ENCODE peak calls at places on chromosomes 4 and X, in ten cellular contexts. V, S, U, Y, H, Q, D, I, W and F are unnamed samples.

GRCh38 chrX:2320580-2321327 is 180.0 kb downstream of the DHRSX start:
- DNase-seq in V (peak; percentile 13), S (peak; percentile 57), U (no peak), Y (no peak), H (no peak), Q (no peak), D (no peak), I (no peak), W (no peak), F (no peak)

GRCh38 chrX:72306851-72307645 is 1.3 kb upstream of the CITED1 start:
- DNase-seq in V (peak; percentile 49), S (no peak), U (peak; percentile 3), Y (no peak), H (peak; percentile 10), Q (peak; percentile 70), D (peak; percentile 59), I (peak; percentile 60), W (no peak), F (peak; percentile 37)

GRCh38 chr4:169270156-169270809 is 473 bp downstream of the SH3RF1 start:
- DNase-seq in V (peak; percentile 34), S (no peak), U (no peak), Y (no peak), H (no peak), Q (peak; percentile 70), D (peak; percentile 57), I (peak; percentile 80), W (no peak), F (peak; percentile 67)

GRCh38 chrX:14591976-14592375 is 62.6 kb downstream of the GLRA2 start:
- DNase-seq in V (no peak), S (no peak), U (no peak), Y (no peak), H (no peak), Q (no peak), D (no peak), I (no peak), W (no peak), F (no peak)

GRCh38 chr4:101102114-101102752 is 245.1 kb downstream of the PPP3CA start:
- DNase-seq in V (peak; percentile 56), S (peak; percentile 65), U (peak; percentile 63), Y (no peak), H (no peak), Q (no peak), D (peak; percentile 31), I (no peak), W (no peak), F (no peak)

GRCh38 chrX:9619581-9619980 is 146.1 kb downstream of the GPR143 start:
- DNase-seq in V (no peak), S (no peak), U (no peak), Y (no peak), H (no peak), Q (peak; percentile 54), D (no peak), I (no peak), W (no peak), F (no peak)

GRCh38 chr4:183757105-183757504 is 98.0 kb downstream of the TRAPPC11 start:
- DNase-seq in V (no peak), S (no peak), U (no peak), Y (no peak), H (no peak), Q (no peak), D (no peak), I (no peak), W (no peak), F (no peak)

GRCh38 chr4:148445071-148445902 is 3.1 kb upstream of the NR3C2 start:
- DNase-seq in V (peak; percentile 37), S (no peak), U (no peak), Y (no peak), H (peak; percentile 75), Q (peak; percentile 74), D (peak; percentile 78), I (no peak), W (no peak), F (peak; percentile 87)

GRCh38 chr4:570754-571153 is 5.3 kb downstream of the TMEM271 start:
- DNase-seq in V (no peak), S (no peak), U (no peak), Y (no peak), H (no peak), Q (no peak), D (no peak), I (no peak), W (no peak), F (no peak)

GRCh38 chr4:148914301-148914700 is 472.1 kb upstream of the NR3C2 start:
- DNase-seq in V (peak; percentile 32), S (no peak), U (no peak), Y (no peak), H (no peak), Q (no peak), D (no peak), I (no peak), W (no peak), F (no peak)

GRCh38 chr4:11106769-11107168 is 321.9 kb downstream of the HS3ST1 start:
- DNase-seq in V (no peak), S (no peak), U (no peak), Y (no peak), H (no peak), Q (no peak), D (no peak), I (no peak), W (no peak), F (no peak)

GRCh38 chr4:143458966-143459365 is 54.5 kb upstream of the SMARCA5 start:
- DNase-seq in V (no peak), S (no peak), U (no peak), Y (no peak), H (no peak), Q (no peak), D (no peak), I (no peak), W (no peak), F (no peak)

GRCh38 chr4:513327-513726 is 14.3 kb downstream of the PIGG start:
- DNase-seq in V (no peak), S (no peak), U (no peak), Y (no peak), H (no peak), Q (no peak), D (no peak), I (no peak), W (no peak), F (no peak)

GRCh38 chr4:10072420-10073017 is 44.1 kb downstream of the WDR1 start:
- DNase-seq in V (no peak), S (no peak), U (no peak), Y (no peak), H (no peak), Q (no peak), D (no peak), I (no peak), W (no peak), F (no peak)

GRCh38 chr4:165326831-165327210 is 648 bp upstream of the MSMO1 start:
- DNase-seq in V (no peak), S (no peak), U (no peak), Y (no peak), H (no peak), Q (peak; percentile 61), D (peak; percentile 56), I (no peak), W (no peak), F (peak; percentile 32)

GRCh38 chr4:39873823-39874222 is 103.9 kb downstream of the PDS5A start:
- DNase-seq in V (no peak), S (no peak), U (no peak), Y (no peak), H (no peak), Q (no peak), D (no peak), I (no peak), W (no peak), F (no peak)

GRCh38 chrX:2917767-2918166 is 11.4 kb downstream of the ARSD start:
- DNase-seq in V (no peak), S (no peak), U (no peak), Y (no peak), H (no peak), Q (no peak), D (no peak), I (no peak), W (no peak), F (no peak)

GRCh38 chr4:47122592-47123291 is 91.4 kb downstream of the GABRB1 start:
- DNase-seq in V (peak; percentile 74), S (peak; percentile 4), U (no peak), Y (peak; percentile 76), H (peak; percentile 5), Q (peak; percentile 86), D (peak; percentile 77), I (peak; percentile 42), W (peak; percentile 31), F (no peak)

GRCh38 chr4:86358176-86358701 is 1.6 kb downstream of the MAPK10 start:
- DNase-seq in V (peak; percentile 53), S (no peak), U (no peak), Y (no peak), H (no peak), Q (no peak), D (no peak), I (no peak), W (no peak), F (no peak)
- H3K4me3 ChIP-seq in V (peak overlapping the region; percentile 66), S (no peak overlapping the region), U (no peak overlapping the region), Y (peak overlapping the region; percentile 31), H (no peak overlapping the region), Q (no peak overlapping the region), D (no peak overlapping the region), I (no peak overlapping the region), W (no peak overlapping the region), F (no peak overlapping the region)

GRCh38 chr4:52873861-52874343 is 11.8 kb downstream of the RASL11B start:
- DNase-seq in V (no peak), S (no peak), U (no peak), Y (no peak), H (no peak), Q (peak; percentile 83), D (peak; percentile 30), I (no peak), W (no peak), F (no peak)
- H3K4me3 ChIP-seq in V (no peak overlapping the region), S (no peak overlapping the region), U (no peak overlapping the region), Y (no peak overlapping the region), H (no peak overlapping the region), Q (no peak overlapping the region), D (no peak overlapping the region), I (no peak overlapping the region), W (no peak overlapping the region), F (no peak overlapping the region)

DNA sequence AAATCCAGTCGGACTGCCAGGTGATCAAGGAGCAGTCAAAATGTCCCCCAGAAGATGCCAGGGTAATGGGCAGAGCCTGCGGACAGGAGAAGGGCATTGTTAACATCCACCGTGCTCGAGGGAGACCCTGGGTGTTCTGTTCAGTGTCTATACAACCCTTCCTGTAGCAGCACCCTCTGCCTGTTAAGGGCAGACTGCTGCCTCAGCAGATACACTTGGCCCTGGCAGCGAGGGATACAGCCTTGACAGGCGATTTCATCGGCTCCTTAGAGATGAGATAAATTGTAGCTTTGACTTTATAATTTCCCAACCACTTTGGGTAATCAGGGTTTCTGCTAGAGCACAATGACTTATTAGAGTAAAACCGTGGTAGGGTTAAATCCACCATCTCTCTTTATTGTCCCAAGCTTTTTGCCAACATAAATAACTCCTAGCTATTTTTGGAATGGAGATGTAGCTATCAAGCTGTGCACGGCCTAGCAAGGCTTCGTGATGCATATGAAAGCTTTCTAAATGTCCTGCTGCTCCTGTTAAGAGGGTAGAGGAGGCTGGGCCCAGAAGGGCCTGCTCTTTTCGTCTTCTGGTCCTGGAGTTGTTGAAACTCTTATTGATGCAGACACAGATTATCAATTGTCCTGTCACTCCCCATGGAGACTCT is 195.9 kb downstream of the CPEB2 start:
- DNase-seq in V (no peak), S (no peak), U (no peak), Y (no peak), H (no peak), Q (peak; percentile 57), D (no peak), I (no peak), W (no peak), F (no peak)
- H3K4me3 ChIP-seq in V (no peak overlapping the region), S (no peak overlapping the region), U (no peak overlapping the region), Y (no peak overlapping the region), H (no peak overlapping the region), Q (peak overlapping the region; percentile 3), D (no peak overlapping the region), I (no peak overlapping the region), W (no peak overlapping the region), F (no peak overlapping the region)

GRCh38 chrX:109475174-109475891 is 6.6 kb downstream of the GUCY2F start:
- DNase-seq in V (peak; percentile 62), S (no peak), U (no peak), Y (peak; percentile 7), H (no peak), Q (peak; percentile 74), D (peak; percentile 40), I (peak; percentile 14), W (no peak), F (no peak)
- H3K4me3 ChIP-seq in V (no peak overlapping the region), S (no peak overlapping the region), U (no peak overlapping the region), Y (no peak overlapping the region), H (no peak overlapping the region), Q (peak overlapping the region; percentile 37), D (no peak overlapping the region), I (no peak overlapping the region), W (no peak overlapping the region), F (no peak overlapping the region)